ENCODE peak calls at places on chromosomes 3 and 15, in six cellular contexts. N is epithelial cell of proximal tubule, Y is NCI-H2081, Q is NCI-H446, Z is AG08396, X is T-cell. U is an unnamed sample.

GRCh38 chr15:87929835-87930234 is 326.7 kb downstream of the NTRK3 start:
- DNase-seq in Z (no peak), Q (no peak), Y (no peak), X (no peak), N (no peak), U (no peak)

GRCh38 chr3:195249057-195249770 is 21.7 kb downstream of the XXYLT1 start:
- DNase-seq in Z (no peak), X (no peak), N (no peak), Y (no peak), Q (no peak), U (no peak)

GRCh38 chr15:25732191-25732590 is 130.9 kb downstream of the ATP10A start:
- DNase-seq in N (no peak), Q (no peak), X (no peak), Y (no peak), Z (no peak), U (no peak)

GRCh38 chr3:181629029-181629428 is 82.7 kb upstream of the SOX2 start:
- DNase-seq in X (no peak), Z (peak), N (no peak), Y (no peak), Q (no peak), U (peak)

GRCh38 chr15:68725736-68726135 is 95.0 kb downstream of the ANP32A start:
- DNase-seq in Y (no peak), X (no peak), Z (peak), N (no peak), Q (no peak), U (peak)

GRCh38 chr3:49653636-49654035 is 20.5 kb upstream of the APEH start:
- DNase-seq in X (no peak), Q (no peak), Z (no peak), N (no peak), Y (no peak), U (no peak)

GRCh38 chr3:172550347-172550943 is 27.2 kb upstream of the TNFSF10 start:
- DNase-seq in Z (peak), N (peak), X (no peak), Y (no peak), Q (no peak), U (peak)

GRCh38 chr15:79164465-79164864 is 73.9 kb upstream of the RASGRF1 start:
- DNase-seq in Y (no peak), X (no peak), Q (no peak), N (no peak), Z (no peak), U (no peak)

GRCh38 chr15:85771781-85772445 is 22.8 kb downstream of the KLHL25 start:
- DNase-seq in N (no peak), X (no peak), Z (peak), Q (no peak), Y (no peak), U (peak)

GRCh38 chr3:77038468-77038927 is 1.4 kb upstream of the ROBO2 start:
- DNase-seq in Q (peak), X (no peak), Y (peak), Z (peak), N (peak), U (peak)

GRCh38 chr15:64152507-64153387 is 1.2 kb downstream of the SNX22 start:
- DNase-seq in Y (no peak), X (no peak), Q (no peak), Z (peak), N (no peak), U (no peak)

GRCh38 chr15:31136016-31136415 is 34.5 kb upstream of the TRPM1 start:
- DNase-seq in Y (no peak), Z (no peak), Q (no peak), N (no peak), X (no peak), U (no peak)

GRCh38 chr3:182083112-182083511 is 371.4 kb downstream of the SOX2 start:
- DNase-seq in Z (no peak), Q (no peak), X (no peak), N (no peak), Y (no peak), U (no peak)

GRCh38 chr3:123540285-123540684 is 44.6 kb downstream of the HACD2 start:
- DNase-seq in Z (no peak), N (no peak), Q (no peak), X (no peak), Y (no peak), U (no peak)

GRCh38 chr3:131349946-131350347 is 31.6 kb upstream of the NUDT16 start:
- DNase-seq in X (no peak), Z (peak), Q (no peak), N (peak), Y (no peak), U (peak)

GRCh38 chr3:101509811-101510210 is 3.2 kb downstream of the SENP7 start:
- DNase-seq in Z (no peak), X (no peak), N (no peak), Q (no peak), Y (no peak), U (no peak)

GRCh38 chr3:128289534-128289933 is 136.3 kb downstream of the EEFSEC start:
- DNase-seq in N (no peak), Z (no peak), Y (no peak), X (no peak), Q (no peak), U (no peak)

GRCh38 chr3:195160257-195160898 is 110.6 kb downstream of the XXYLT1 start:
- DNase-seq in Z (peak), Y (no peak), Q (no peak), N (no peak), X (no peak), U (no peak)

GRCh38 chr3:138441742-138442141 is 7.3 kb downstream of the ESYT3 start:
- DNase-seq in Q (no peak), Z (no peak), Y (no peak), X (no peak), N (no peak), U (no peak)

GRCh38 chr3:16300282-16300681 is 35.3 kb downstream of the OXNAD1 start:
- DNase-seq in X (no peak), Y (no peak), Z (no peak), N (peak), Q (no peak), U (no peak)

GRCh38 chr3:53254810-53255359 is 937 bp downstream of the TKT start:
- DNase-seq in Y (peak), X (peak), Z (peak), N (no peak), Q (no peak), U (peak)

GRCh38 chr3:77081240-77081661 is 41.4 kb downstream of the ROBO2 start:
- DNase-seq in N (peak), Z (peak), X (no peak), Q (peak), Y (peak), U (no peak)

U was measured in stromal cell of bone marrow.